ENCODE peak calls at places on chromosomes 1 and 21, in five cellular contexts. U, Q, F, Y and D are unnamed samples.

GRCh38 chr1:36084502-36085115 is 715 bp downstream of the TEKT2 start:
- DNase-seq in U (no peak), Q (peak; percentile 10), F (no peak), Y (no peak), D (no peak)

GRCh38 chr1:226220473-226221189 is 2.8 kb upstream of the MIXL1 start:
- DNase-seq in U (no peak), Q (no peak), F (no peak), Y (no peak), D (no peak)

GRCh38 chr1:63643517-63643916 is 50.3 kb downstream of the PGM1 start:
- DNase-seq in U (no peak), Q (no peak), F (no peak), Y (no peak), D (no peak)

GRCh38 chr1:34597877-34598514 is 156.9 kb upstream of the GJB5 start:
- DNase-seq in U (peak; percentile 60), Q (peak; percentile 49), F (peak; percentile 20), Y (peak; percentile 87), D (peak; percentile 42)

GRCh38 chr1:119731060-119731459 is 19.3 kb downstream of the PHGDH start:
- DNase-seq in U (no peak), Q (no peak), F (no peak), Y (no peak), D (peak; percentile 52)

GRCh38 chr1:81492628-81493027 is 308.1 kb upstream of the ADGRL2 start:
- DNase-seq in U (no peak), Q (no peak), F (no peak), Y (no peak), D (no peak)

GRCh38 chr21:29676395-29676794 is 263.4 kb downstream of the GRIK1 start:
- DNase-seq in U (no peak), Q (no peak), F (no peak), Y (no peak), D (no peak)

GRCh38 chr1:20590313-20590777 is 1.4 kb downstream of the CDA start:
- DNase-seq in U (no peak), Q (no peak), F (peak; percentile 98), Y (no peak), D (no peak)

GRCh38 chr1:63679076-63679475 is 85.9 kb downstream of the PGM1 start:
- DNase-seq in U (no peak), Q (peak; percentile 19), F (no peak), Y (no peak), D (no peak)

GRCh38 chr1:58769809-58770345 is 14.0 kb downstream of the JUN start:
- DNase-seq in U (no peak), Q (no peak), F (no peak), Y (no peak), D (peak; percentile 44)

GRCh38 chr1:160834945-160835565 is 27.6 kb downstream of the CD244 start:
- DNase-seq in U (peak; percentile 13), Q (no peak), F (no peak), Y (no peak), D (peak; percentile 20)

GRCh38 chr1:204672482-204673216 is 12.9 kb downstream of the LRRN2 start:
- DNase-seq in U (no peak), Q (no peak), F (no peak), Y (no peak), D (no peak)

GRCh38 chr1:15937706-15938168 is 38.2 kb downstream of the ZBTB17 start:
- DNase-seq in U (no peak), Q (peak; percentile 74), F (no peak), Y (peak; percentile 82), D (no peak)

GRCh38 chr1:198663996-198664789 is 25.4 kb downstream of the PTPRC start:
- DNase-seq in U (no peak), Q (no peak), F (peak; percentile 35), Y (no peak), D (no peak)

GRCh38 chr1:33181038-33181861 is 593 bp downstream of the TRIM62 start:
- DNase-seq in U (peak; percentile 55), Q (peak; percentile 51), F (peak; percentile 26), Y (peak; percentile 89), D (peak; percentile 40)

GRCh38 chr1:205261946-205262668 is 34.4 kb downstream of the TMCC2 start:
- DNase-seq in U (no peak), Q (peak; percentile 36), F (no peak), Y (no peak), D (no peak)

GRCh38 chr1:230067441-230067870 is 418 bp downstream of the GALNT2 start:
- DNase-seq in U (no peak), Q (no peak), F (peak; percentile 50), Y (peak; percentile 87), D (peak; percentile 47)

GRCh38 chr1:67552336-67552759 is 122.1 kb upstream of the SERBP1 start:
- DNase-seq in U (no peak), Q (no peak), F (no peak), Y (no peak), D (peak; percentile 67)

GRCh38 chr1:23620605-23621004 is 61.3 kb upstream of the ID3 start:
- DNase-seq in U (no peak), Q (no peak), F (no peak), Y (no peak), D (no peak)

GRCh38 chr21:17987328-17987727 is 168.2 kb upstream of the C21orf91 start:
- DNase-seq in U (no peak), Q (no peak), F (no peak), Y (no peak), D (no peak)

GRCh38 chr1:10862743-10863335 is 66.4 kb upstream of the CASZ1 start:
- DNase-seq in U (no peak), Q (no peak), F (no peak), Y (no peak), D (no peak)

GRCh38 chr21:14591882-14592281 is 45.8 kb upstream of the SAMSN1 start:
- DNase-seq in U (peak; percentile 2), Q (peak; percentile 82), F (peak; percentile 38), Y (no peak), D (no peak)

GRCh38 chr1:194289569-194290266 is 1103.3 kb upstream of the B3GALT2 start:
- DNase-seq in U (no peak), Q (no peak), F (no peak), Y (no peak), D (no peak)

GRCh38 chr1:198775606-198776005 is 136.8 kb downstream of the PTPRC start:
- DNase-seq in U (no peak), Q (peak; percentile 92), F (no peak), Y (no peak), D (no peak)

GRCh38 chr1:93346472-93346991 is 825 bp downstream of the DR1 start:
- DNase-seq in U (no peak), Q (peak; percentile 22), F (no peak), Y (no peak), D (peak; percentile 49)

DNA sequence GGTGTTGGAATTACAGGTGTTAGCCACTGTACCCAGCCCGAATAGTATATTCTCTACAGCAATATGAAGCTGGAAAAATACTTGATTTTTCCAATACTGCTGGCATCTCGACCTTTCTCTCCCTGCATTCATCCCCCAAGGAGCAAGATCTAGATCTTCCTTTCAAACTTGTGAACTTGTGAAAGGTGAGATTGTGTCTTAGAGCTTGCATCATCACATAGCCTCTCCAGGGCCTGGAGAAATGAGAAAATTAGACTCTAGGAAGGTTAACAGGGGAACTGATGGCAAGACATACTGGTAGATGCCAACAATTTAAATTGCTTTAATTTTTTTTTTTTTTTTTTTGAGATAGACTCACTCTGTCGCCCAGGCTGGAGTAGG is 2.1 kb downstream of the PRUNE1 start:
- DNase-seq in U (no peak), Q (no peak), F (no peak), Y (no peak), D (no peak)
- H3K4me3 ChIP-seq in U (no peak overlapping the region), Q (no peak overlapping the region), F (no peak overlapping the region), Y (no peak overlapping the region), D (no peak overlapping the region)

GRCh38 chr1:84845357-84845756 is 47.6 kb downstream of the LPAR3 start:
- DNase-seq in U (no peak), Q (no peak), F (no peak), Y (no peak), D (no peak)

GRCh38 chr1:84849312-84849711 is 43.7 kb downstream of the LPAR3 start:
- DNase-seq in U (no peak), Q (no peak), F (no peak), Y (no peak), D (no peak)

GRCh38 chr1:84844094-84844493 is 48.9 kb downstream of the LPAR3 start:
- DNase-seq in U (no peak), Q (no peak), F (no peak), Y (no peak), D (no peak)

GRCh38 chr1:84851839-84852238 is 41.2 kb downstream of the LPAR3 start:
- DNase-seq in U (no peak), Q (peak; percentile 75), F (no peak), Y (no peak), D (peak; percentile 88)

DNA sequence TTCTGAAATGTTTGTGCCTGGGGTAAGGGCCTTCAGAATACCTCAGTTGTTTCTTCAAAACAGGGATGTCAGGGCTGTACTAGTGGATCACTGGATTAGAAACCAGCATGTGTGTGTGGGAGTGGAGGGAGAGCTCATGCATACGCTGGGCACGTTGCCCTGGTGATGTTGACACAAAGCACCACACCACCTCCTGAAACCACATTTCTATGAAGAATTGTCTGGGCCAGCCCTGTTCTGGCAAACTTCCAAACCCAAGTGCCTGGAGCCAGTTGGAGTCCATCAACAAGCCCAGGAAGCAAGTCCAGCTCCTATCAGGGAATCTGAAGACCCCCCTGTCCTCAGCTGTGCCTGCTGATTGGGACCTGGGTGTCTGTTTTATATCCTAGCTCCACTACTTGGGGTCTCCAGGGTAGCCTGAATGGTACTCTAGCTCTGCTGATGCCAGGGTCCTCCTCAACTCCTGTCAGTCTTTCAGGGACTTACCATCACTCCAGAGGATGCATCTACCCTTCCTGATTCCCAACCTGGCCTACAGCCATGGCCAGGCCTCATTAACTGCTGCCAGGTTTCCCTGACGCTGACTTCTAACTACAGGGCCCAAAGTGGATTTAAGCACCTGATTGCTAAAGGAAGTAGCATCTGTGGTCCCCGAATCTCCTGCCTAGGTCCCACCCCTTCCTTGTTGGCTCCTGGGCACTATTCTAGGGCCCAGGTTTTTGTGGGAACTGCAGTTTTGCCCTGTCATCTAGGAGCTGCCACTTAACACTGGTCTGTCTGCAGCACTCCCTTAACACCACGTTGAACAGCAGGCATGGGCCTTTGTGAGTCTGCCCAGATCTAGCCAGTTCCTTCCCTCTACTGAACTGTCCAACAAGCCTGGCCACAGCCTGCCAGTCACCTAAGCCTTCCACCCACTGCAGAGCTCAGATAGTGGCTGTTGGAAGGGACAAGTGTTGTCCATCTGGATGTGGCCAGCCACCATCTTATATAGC is 45.5 kb downstream of the LPAR3 start:
- DNase-seq in U (peak; percentile 97), Q (peak; percentile 96), F (peak; percentile 10), Y (peak; percentile 86), D (peak; percentile 98)
- H3K4me3 ChIP-seq in U (no peak overlapping the region), Q (no peak overlapping the region), F (no peak overlapping the region), Y (no peak overlapping the region), D (no peak overlapping the region)

DNA sequence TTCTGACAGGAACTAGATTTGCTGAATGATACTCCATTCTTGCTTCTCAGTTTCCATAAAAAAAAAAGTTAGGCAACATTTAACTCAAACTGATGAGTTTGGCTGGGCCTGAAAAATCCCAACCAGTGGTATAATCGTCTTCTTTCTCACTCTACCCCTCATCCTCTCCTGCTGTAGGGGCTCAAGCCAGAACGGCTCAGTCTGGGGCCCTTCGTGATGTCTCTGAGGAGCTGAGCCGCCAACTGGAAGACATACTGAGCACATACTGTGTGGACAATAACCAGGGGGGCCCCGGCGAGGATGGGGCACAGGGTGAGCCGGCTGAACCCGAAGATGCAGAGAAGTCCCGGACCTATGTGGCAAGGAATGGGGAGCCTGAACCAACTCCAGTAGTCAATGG is 1.6 kb downstream of the TXLNA start:
- DNase-seq in U (no peak), Q (no peak), F (no peak), Y (no peak), D (no peak)
- H3K4me3 ChIP-seq in U (no peak overlapping the region), Q (peak overlapping the region; percentile 73), F (peak overlapping the region; percentile 82), Y (no peak overlapping the region), D (peak overlapping the region; percentile 72)

DNA sequence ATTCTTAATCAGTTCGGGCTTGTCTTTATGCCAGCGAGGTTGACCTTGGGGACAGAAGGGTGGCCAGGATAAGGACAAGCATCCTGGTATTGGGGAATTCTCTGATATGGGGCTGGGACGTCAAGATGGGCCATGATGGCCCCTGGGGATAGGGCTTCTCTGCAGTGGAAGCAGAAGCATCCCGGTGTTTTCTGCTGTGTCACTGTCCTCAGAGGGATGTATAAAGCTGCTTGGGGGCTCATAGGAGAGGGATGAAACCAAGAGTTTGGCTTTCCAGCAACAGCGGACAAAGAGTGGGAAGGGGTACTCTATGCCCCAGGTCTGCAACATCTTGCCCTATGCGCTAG is 1.4 kb upstream of the ATP1B1 start:
- DNase-seq in U (no peak), Q (no peak), F (no peak), Y (no peak), D (no peak)
- H3K4me3 ChIP-seq in U (peak overlapping the region; percentile 81), Q (no peak overlapping the region), F (no peak overlapping the region), Y (no peak overlapping the region), D (no peak overlapping the region)